ENCODE peak calls at places on chromosomes 12 and 14, in five cellular contexts. P, Q, Y, H and R are unnamed samples.

GRCh38 chr14:71394386-71394785 is 487.1 kb downstream of the PCNX1 start:
- DNase-seq in P (no peak), Q (no peak), Y (no peak), H (no peak), R (no peak)

GRCh38 chr12:67483871-67484554 is 164.5 kb upstream of the DYRK2 start:
- DNase-seq in H (no peak), P (no peak), Q (no peak), Y (no peak), R (no peak)

GRCh38 chr12:13340149-13340548 is 143.6 kb downstream of the EMP1 start:
- DNase-seq in Q (no peak), Y (peak; percentile 95), H (no peak), P (no peak), R (no peak)

GRCh38 chr14:68297871-68298468 is 478.4 kb downstream of the RAD51B start:
- DNase-seq in P (no peak), Y (peak; percentile 37), H (no peak), Q (no peak), R (no peak)

GRCh38 chr14:69037790-69038448 is 58.8 kb upstream of the ACTN1 start:
- DNase-seq in Y (peak; percentile 70), H (no peak), Q (no peak), P (no peak), R (no peak)

GRCh38 chr12:5038781-5039311 is 4.8 kb upstream of the KCNA5 start:
- DNase-seq in H (no peak), P (no peak), Q (no peak), Y (no peak), R (no peak)

GRCh38 chr14:96261772-96262485 is 5.9 kb downstream of the BDKRB1 start:
- DNase-seq in Q (no peak), Y (no peak), H (no peak), P (no peak), R (no peak)

GRCh38 chr14:68291820-68292219 is 472.2 kb downstream of the RAD51B start:
- DNase-seq in Q (no peak), H (no peak), Y (no peak), P (no peak), R (no peak)

GRCh38 chr14:105192866-105193731 is 12.0 kb upstream of the NUDT14 start:
- DNase-seq in Q (no peak), Y (no peak), P (no peak), H (no peak), R (no peak)

GRCh38 chr12:12499909-12500604 is 62.6 kb downstream of the DUSP16 start:
- DNase-seq in Q (no peak), P (no peak), Y (no peak), H (no peak), R (no peak)

GRCh38 chr12:8088574-8088973 is 6.5 kb downstream of the NECAP1 start:
- DNase-seq in P (no peak), Q (no peak), Y (no peak), H (peak; percentile 29), R (no peak)

GRCh38 chr12:32501835-32502333 is 102.5 kb downstream of the FGD4 start:
- DNase-seq in P (no peak), H (no peak), Y (peak; percentile 80), Q (peak; percentile 66), R (no peak)

GRCh38 chr12:47491516-47491915 is 214.3 kb downstream of the RPAP3 start:
- DNase-seq in Q (no peak), Y (no peak), P (no peak), H (no peak), R (no peak)

GRCh38 chr12:48765753-48766162 is 23.1 kb downstream of the ADCY6 start:
- DNase-seq in Y (peak; percentile 54), H (no peak), Q (no peak), P (no peak), R (no peak)

GRCh38 chr14:24851837-24852236 is 198.1 kb downstream of the STXBP6 start:
- DNase-seq in H (no peak), Y (peak; percentile 31), Q (no peak), P (no peak), R (no peak)

GRCh38 chr14:24849471-24849870 is 200.5 kb downstream of the STXBP6 start:
- DNase-seq in H (no peak), P (no peak), Y (peak; percentile 61), Q (no peak), R (no peak)

GRCh38 chr14:24851406-24851805 is 198.5 kb downstream of the STXBP6 start:
- DNase-seq in Y (no peak), P (no peak), H (no peak), Q (no peak), R (no peak)

GRCh38 chr14:24853446-24853845 is 196.5 kb downstream of the STXBP6 start:
- DNase-seq in H (no peak), Y (no peak), Q (no peak), P (no peak), R (no peak)

DNA sequence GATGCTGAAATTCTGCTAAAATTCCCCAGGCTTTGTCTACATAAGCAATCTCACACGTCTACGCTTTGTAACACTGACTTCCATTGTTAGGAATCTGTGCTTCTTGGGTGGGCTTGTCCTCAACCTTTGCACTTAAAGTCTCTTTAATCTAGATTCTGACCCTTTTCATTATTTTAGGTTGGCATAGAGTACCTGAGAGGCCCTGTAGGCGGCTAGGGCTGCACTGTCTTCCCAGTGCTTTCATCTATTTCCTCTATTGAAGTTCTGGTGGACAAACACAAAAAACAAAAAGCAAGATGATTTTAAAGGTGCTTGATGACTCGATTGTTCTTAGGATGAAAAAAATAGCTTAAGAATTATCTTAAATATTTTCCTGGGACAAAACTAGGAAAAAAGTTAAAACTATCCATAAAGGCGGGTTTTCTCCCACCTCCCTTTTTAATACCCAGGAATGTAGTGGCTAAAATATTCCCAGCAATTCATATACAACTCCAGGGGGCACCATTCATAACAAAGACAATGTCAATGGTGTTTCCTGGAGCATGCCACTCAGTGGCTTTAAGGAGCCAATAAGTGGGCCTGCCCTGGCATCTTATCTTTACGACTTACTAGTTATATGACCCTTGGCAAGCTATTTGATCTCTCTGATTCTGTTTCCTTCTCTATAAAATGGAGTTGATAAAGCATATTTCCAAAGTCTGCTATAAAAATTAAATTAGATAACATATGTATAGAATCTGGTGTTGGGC is 197.5 kb downstream of the STXBP6 start:
- DNase-seq in H (no peak), Q (no peak), P (no peak), Y (no peak), R (no peak)
- TF ChIP-seq CTCF in H (no peak), Q (no peak), P (no peak), Y (no peak), R (no peak)

GRCh38 chr12:53978477-53979356 is 4.0 kb upstream of the HOTAIR start:
- DNase-seq in Y (no peak), Q (peak; percentile 88), H (no peak), P (no peak), R (no peak)
- H3K4me3 ChIP-seq in Y (no peak overlapping the region), Q (no peak overlapping the region), H (no peak overlapping the region), P (no peak overlapping the region), R (no peak overlapping the region)

DNA sequence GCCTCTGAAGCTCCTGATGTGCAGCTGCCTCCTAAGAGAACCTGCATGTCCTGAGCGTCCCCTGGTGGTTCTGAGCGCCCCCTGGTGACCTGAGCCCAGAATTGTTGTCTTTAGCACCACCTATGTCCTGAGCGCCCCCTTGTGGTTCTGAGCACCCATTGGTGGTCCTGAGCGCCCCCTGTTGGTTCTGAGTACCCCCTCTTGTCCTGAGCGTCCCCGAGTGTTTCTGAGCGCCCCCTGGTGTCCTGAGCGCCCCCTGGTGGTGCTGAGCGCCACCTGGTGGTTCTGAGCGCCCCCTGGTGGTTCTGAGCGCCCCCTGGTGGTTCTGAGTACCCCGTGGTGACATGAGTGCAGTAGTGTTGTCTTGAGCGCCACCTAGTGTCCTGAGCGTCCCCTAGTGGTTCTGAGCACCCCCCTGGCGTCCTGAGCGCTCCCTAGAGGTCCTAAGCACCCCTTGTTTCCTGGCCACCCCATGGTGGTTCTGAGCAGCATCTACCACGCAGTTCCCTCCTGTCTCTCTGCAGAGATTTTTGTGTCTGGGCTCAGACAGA is 782.5 kb downstream of the TMEM121 start:
- DNase-seq in Q (no peak), H (peak; percentile 33), Y (peak; percentile 24), P (peak; percentile 33), R (no peak)
- TF ChIP-seq CTCF in Q (no peak), H (peak; percentile 58), Y (peak; percentile 34), P (peak; percentile 36), R (no peak)

GRCh38 chr12:130689408-130690405 is 26.4 kb downstream of the RIMBP2 start:
- DNase-seq in P (no peak), H (no peak), Q (no peak), Y (no peak), R (no peak)
- H3K4me3 ChIP-seq in P (no peak overlapping the region), H (no peak overlapping the region), Q (no peak overlapping the region), Y (no peak overlapping the region), R (no peak overlapping the region)

DNA sequence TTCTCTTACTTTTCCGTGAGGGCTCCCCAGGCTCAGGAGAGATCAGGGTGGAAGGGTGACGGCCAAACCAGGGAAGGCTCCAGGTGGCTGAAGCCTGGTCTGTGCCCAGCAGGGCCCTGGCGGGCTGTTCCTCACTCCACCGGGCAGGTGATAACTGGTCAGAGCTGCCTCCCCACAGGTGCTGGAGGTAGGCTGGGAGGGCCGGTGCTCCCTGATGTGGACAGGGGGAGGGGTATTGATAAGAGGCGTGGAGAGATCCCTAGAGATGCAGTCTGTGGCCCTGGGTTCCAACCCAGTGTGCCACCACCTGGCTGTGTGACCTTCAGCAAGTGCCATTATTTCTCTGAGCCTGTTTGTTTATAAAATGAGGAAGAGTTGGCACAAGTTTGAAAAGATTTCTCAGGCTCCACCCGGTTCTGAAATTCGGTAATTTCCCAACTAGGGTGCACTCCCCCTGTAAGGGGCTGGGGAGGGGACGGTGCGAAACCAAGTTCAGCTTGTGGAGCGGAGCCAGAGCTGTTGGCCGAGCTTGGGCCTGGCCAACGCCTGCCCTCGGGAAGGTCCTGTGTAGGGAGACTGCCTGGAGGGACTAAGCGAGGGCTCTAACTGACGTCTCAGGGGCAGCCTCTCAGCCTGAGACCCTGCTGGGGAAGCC is 999 bp upstream of the NR4A1 start:
- DNase-seq in Y (peak; percentile 53), H (no peak), P (peak; percentile 50), Q (no peak), R (no peak)
- TF ChIP-seq CTCF in Y (no peak), H (no peak), P (no peak), Q (no peak), R (no peak)

GRCh38 chr12:75390156-75390898 is 562 bp upstream of the GLIPR1L2 start:
- DNase-seq in H (no peak), P (no peak), Q (no peak), Y (no peak), R (no peak)
- H3K4me3 ChIP-seq in H (peak overlapping the region; percentile 72), P (peak overlapping the region; percentile 47), Q (peak overlapping the region; percentile 48), Y (peak overlapping the region; percentile 57), R (peak overlapping the region; percentile 44)

GRCh38 chr14:97854918-97855317 is 1057.7 kb downstream of the VRK1 start:
- DNase-seq in H (no peak), Y (no peak), Q (no peak), P (no peak), R (no peak)

GRCh38 chr14:97851438-97851995 is 1054.3 kb downstream of the VRK1 start:
- DNase-seq in Q (no peak), Y (no peak), P (no peak), H (no peak), R (no peak)

GRCh38 chr14:97846156-97846555 is 1049.0 kb downstream of the VRK1 start:
- DNase-seq in Q (no peak), Y (no peak), P (no peak), H (no peak), R (no peak)

GRCh38 chr14:97848351-97848980 is 1051.3 kb downstream of the VRK1 start:
- DNase-seq in P (no peak), H (no peak), Q (no peak), Y (no peak), R (no peak)

DNA sequence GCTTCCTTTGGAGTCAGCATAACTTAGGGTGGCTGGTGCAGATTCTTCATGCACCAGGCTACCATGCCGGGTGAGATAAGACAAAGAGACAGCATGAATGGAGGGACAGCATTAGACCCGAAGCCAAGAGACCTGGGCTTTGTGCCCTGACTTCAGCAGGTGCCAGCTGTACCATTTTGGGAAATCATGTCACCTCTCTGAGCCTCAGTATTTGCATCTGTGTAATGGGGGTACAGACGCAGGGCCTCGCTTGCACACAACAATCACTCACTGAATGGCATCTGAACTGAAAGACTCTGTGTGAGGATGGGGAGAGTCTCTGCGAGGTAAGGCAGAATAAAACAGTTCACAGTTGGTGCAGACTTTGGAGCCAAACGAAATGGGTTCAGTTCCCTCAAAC is 1053.7 kb downstream of the VRK1 start:
- DNase-seq in H (no peak), Q (no peak), P (no peak), Y (no peak), R (no peak)
- TF ChIP-seq CTCF in H (no peak), Q (no peak), P (no peak), Y (no peak), R (no peak)